ENCODE peak calls at places on chromosomes 5 and 9, in five cellular contexts. One of them, this sample, is unnamed.

GRCh38 chr5:172620506-172620905 is 20.6 kb upstream of the NEURL1B start:
- DNase-seq in HCT116: no peak
- DNase-seq in spleen: peak; percentile 30
- DNase-seq in H1: no peak
- DNase-seq in prostate gland: no peak
- DNase-seq in this sample: no peak

GRCh38 chr9:114069476-114070187 is 8.5 kb downstream of the AMBP start:
- DNase-seq in H1: no peak
- DNase-seq in spleen: peak; percentile 43
- DNase-seq in prostate gland: no peak
- DNase-seq in HCT116: no peak
- DNase-seq in this sample: no peak

GRCh38 chr5:55176176-55176818 is 3.3 kb upstream of the CDC20B start:
- DNase-seq in spleen: peak; percentile 74
- DNase-seq in prostate gland: no peak
- DNase-seq in H1: no peak
- DNase-seq in HCT116: no peak
- DNase-seq in this sample: no peak

GRCh38 chr5:77514457-77514856 is 22.3 kb upstream of the WDR41 start:
- DNase-seq in prostate gland: no peak
- DNase-seq in spleen: no peak
- DNase-seq in HCT116: no peak
- DNase-seq in H1: no peak
- DNase-seq in this sample: no peak

GRCh38 chr5:14142202-14142855 is 813 bp upstream of the TRIO start:
- DNase-seq in spleen: no peak
- DNase-seq in prostate gland: no peak
- DNase-seq in HCT116: no peak
- DNase-seq in H1: no peak
- DNase-seq in this sample: no peak

GRCh38 chr5:60891667-60892066 is 47.6 kb upstream of the ELOVL7 start:
- DNase-seq in HCT116: no peak
- DNase-seq in spleen: no peak
- DNase-seq in prostate gland: no peak
- DNase-seq in H1: peak; percentile 3
- DNase-seq in this sample: no peak

GRCh38 chr9:7368410-7369292 is 430.9 kb downstream of the DMAC1 start:
- DNase-seq in prostate gland: no peak
- DNase-seq in HCT116: no peak
- DNase-seq in H1: no peak
- DNase-seq in spleen: no peak
- DNase-seq in this sample: no peak

GRCh38 chr9:132505961-132506691 is 76.3 kb upstream of the BARHL1 start:
- DNase-seq in spleen: peak; percentile 50
- DNase-seq in prostate gland: no peak
- DNase-seq in H1: no peak
- DNase-seq in HCT116: no peak
- DNase-seq in this sample: no peak

GRCh38 chr5:71841107-71841506 is 122.0 kb downstream of the CARTPT start:
- DNase-seq in prostate gland: no peak
- DNase-seq in H1: no peak
- DNase-seq in spleen: no peak
- DNase-seq in HCT116: no peak
- DNase-seq in this sample: no peak

GRCh38 chr5:61329729-61330128 is 2.3 kb upstream of the ZSWIM6 start:
- DNase-seq in prostate gland: no peak
- DNase-seq in spleen: no peak
- DNase-seq in H1: no peak
- DNase-seq in HCT116: no peak
- DNase-seq in this sample: no peak

GRCh38 chr9:112443200-112443599 is 43.4 kb upstream of the KIAA1958 start:
- DNase-seq in spleen: no peak
- DNase-seq in H1: no peak
- DNase-seq in HCT116: no peak
- DNase-seq in prostate gland: no peak
- DNase-seq in this sample: no peak

GRCh38 chr9:111572945-111573604 is 26.4 kb downstream of the PTGR1 start:
- DNase-seq in HCT116: no peak
- DNase-seq in H1: no peak
- DNase-seq in prostate gland: no peak
- DNase-seq in spleen: no peak
- DNase-seq in this sample: no peak

GRCh38 chr5:113266913-113267227 is 167.9 kb downstream of the TSSK1B start:
- DNase-seq in prostate gland: peak; percentile 39
- DNase-seq in HCT116: no peak
- DNase-seq in spleen: no peak
- DNase-seq in H1: no peak
- DNase-seq in this sample: peak; percentile 59

GRCh38 chr5:98170994-98171393 is 602.5 kb upstream of the RGMB start:
- DNase-seq in spleen: no peak
- DNase-seq in H1: no peak
- DNase-seq in prostate gland: no peak
- DNase-seq in HCT116: no peak
- DNase-seq in this sample: no peak

GRCh38 chr9:71767421-71768321 is 642 bp downstream of the CEMIP2 start:
- DNase-seq in spleen: peak; percentile 88
- DNase-seq in HCT116: no peak
- DNase-seq in H1: no peak
- DNase-seq in prostate gland: no peak
- DNase-seq in this sample: peak; percentile 55

GRCh38 chr5:117973785-117974184 is 1014.6 kb downstream of the DTWD2 start:
- DNase-seq in H1: no peak
- DNase-seq in spleen: no peak
- DNase-seq in HCT116: no peak
- DNase-seq in prostate gland: no peak
- DNase-seq in this sample: no peak

GRCh38 chr5:93191426-93191825 is 389.6 kb downstream of the NR2F1-AS1 start:
- DNase-seq in prostate gland: no peak
- DNase-seq in HCT116: no peak
- DNase-seq in spleen: no peak
- DNase-seq in H1: no peak
- DNase-seq in this sample: no peak

GRCh38 chr5:13503017-13503416 is 441.5 kb downstream of the DNAH5 start:
- DNase-seq in HCT116: no peak
- DNase-seq in H1: no peak
- DNase-seq in prostate gland: no peak
- DNase-seq in spleen: no peak
- DNase-seq in this sample: no peak

GRCh38 chr5:77326986-77327734 is 116.7 kb downstream of the PDE8B start:
- DNase-seq in spleen: no peak
- DNase-seq in HCT116: no peak
- DNase-seq in prostate gland: no peak
- DNase-seq in H1: no peak
- DNase-seq in this sample: no peak

GRCh38 chr9:37466037-37466709 is 923 bp upstream of the ZBTB5 start:
- DNase-seq in prostate gland: peak; percentile 43
- DNase-seq in H1: peak; percentile 43
- DNase-seq in HCT116: peak; percentile 43
- DNase-seq in spleen: peak; percentile 92
- DNase-seq in this sample: peak; percentile 83

GRCh38 chr5:78594946-78595921 is 53.3 kb downstream of the LHFPL2 start:
- DNase-seq in prostate gland: peak; percentile 30
- DNase-seq in H1: no peak
- DNase-seq in HCT116: peak; percentile 87
- DNase-seq in spleen: no peak
- DNase-seq in this sample: peak; percentile 55

GRCh38 chr9:85182381-85182780 is 512.9 kb downstream of the NTRK2 start:
- DNase-seq in spleen: no peak
- DNase-seq in H1: no peak
- DNase-seq in HCT116: no peak
- DNase-seq in prostate gland: no peak
- DNase-seq in this sample: no peak

GRCh38 chr5:177320879-177321278 is 9.2 kb upstream of the MXD3 start:
- DNase-seq in HCT116: no peak
- DNase-seq in prostate gland: no peak
- DNase-seq in spleen: peak; percentile 70
- DNase-seq in H1: no peak
- DNase-seq in this sample: no peak

GRCh38 chr5:88116396-88116795 is 152.2 kb downstream of the TMEM161B start:
- DNase-seq in HCT116: no peak
- DNase-seq in prostate gland: no peak
- DNase-seq in H1: no peak
- DNase-seq in spleen: no peak
- DNase-seq in this sample: no peak

GRCh38 chr5:119071573-119071874 is 637 bp downstream of the DMXL1 start:
- DNase-seq in spleen: no peak
- DNase-seq in HCT116: no peak
- DNase-seq in prostate gland: no peak
- DNase-seq in H1: no peak
- DNase-seq in this sample: no peak

GRCh38 chr9:38048319-38048969 is 20.6 kb downstream of the SHB start:
- DNase-seq in HCT116: no peak
- DNase-seq in H1: no peak
- DNase-seq in prostate gland: no peak
- DNase-seq in spleen: no peak
- DNase-seq in this sample: no peak

GRCh38 chr9:14346826-14347407 is 33.0 kb upstream of the NFIB start:
- DNase-seq in prostate gland: no peak
- DNase-seq in HCT116: no peak
- DNase-seq in H1: no peak
- DNase-seq in spleen: no peak
- DNase-seq in this sample: no peak

GRCh38 chr5:87588316-87588715 is 175.6 kb upstream of the CCNH start:
- DNase-seq in HCT116: no peak
- DNase-seq in prostate gland: no peak
- DNase-seq in H1: no peak
- DNase-seq in spleen: no peak
- DNase-seq in this sample: no peak

GRCh38 chr9:94996638-94997037 is 270.1 kb downstream of the AOPEP start:
- DNase-seq in prostate gland: no peak
- DNase-seq in spleen: no peak
- DNase-seq in HCT116: no peak
- DNase-seq in H1: no peak
- DNase-seq in this sample: no peak

GRCh38 chr5:160479926-160480325 is 58.3 kb downstream of the PTTG1 start:
- DNase-seq in spleen: no peak
- DNase-seq in prostate gland: no peak
- DNase-seq in HCT116: no peak
- DNase-seq in H1: no peak
- DNase-seq in this sample: no peak

GRCh38 chr9:99253772-99254431 is 31.8 kb downstream of the SEC61B start:
- DNase-seq in HCT116: no peak
- DNase-seq in H1: no peak
- DNase-seq in prostate gland: no peak
- DNase-seq in spleen: peak; percentile 78
- DNase-seq in this sample: no peak

GRCh38 chr9:128728298-128728697 is 4.4 kb upstream of the ZDHHC12 start:
- DNase-seq in prostate gland: no peak
- DNase-seq in H1: no peak
- DNase-seq in HCT116: no peak
- DNase-seq in spleen: no peak
- DNase-seq in this sample: no peak

GRCh38 chr9:114384836-114385411 is 2.9 kb downstream of the AKNA start:
- DNase-seq in spleen: peak; percentile 62
- DNase-seq in prostate gland: no peak
- DNase-seq in H1: no peak
- DNase-seq in HCT116: peak; percentile 13
- DNase-seq in this sample: no peak

GRCh38 chr9:85212887-85213286 is 528.9 kb downstream of the AGTPBP1 start:
- DNase-seq in prostate gland: no peak
- DNase-seq in H1: no peak
- DNase-seq in HCT116: peak; percentile 80
- DNase-seq in spleen: no peak
- DNase-seq in this sample: no peak

GRCh38 chr9:127521919-127522304 is 70.6 kb downstream of the LRSAM1 start:
- DNase-seq in spleen: no peak
- DNase-seq in prostate gland: no peak
- DNase-seq in HCT116: no peak
- DNase-seq in H1: no peak
- DNase-seq in this sample: no peak

GRCh38 chr5:132962429-132962928 is 955 bp downstream of the AFF4 start:
- DNase-seq in HCT116: peak; percentile 32
- DNase-seq in spleen: no peak
- DNase-seq in H1: no peak
- DNase-seq in prostate gland: peak; percentile 47
- DNase-seq in this sample: no peak

GRCh38 chr9:106069241-106069640 is 374.9 kb downstream of the TMEM38B start:
- DNase-seq in prostate gland: no peak
- DNase-seq in H1: no peak
- DNase-seq in spleen: no peak
- DNase-seq in HCT116: no peak
- DNase-seq in this sample: no peak

GRCh38 chr9:122159026-122159924 is at the start of the genes MORN5 and NDUFA8:
- DNase-seq in HCT116: peak; percentile 94
- DNase-seq in spleen: peak; percentile 98
- DNase-seq in H1: peak; percentile 93
- DNase-seq in prostate gland: peak; percentile 91
- DNase-seq in this sample: peak; percentile 95
- TF ChIP-seq POLR2AphosphoS5 in HCT116: peak; percentile 95
- TF ChIP-seq POLR2AphosphoS5 in spleen: peak; percentile 95
- TF ChIP-seq POLR2AphosphoS5 in H1: peak; percentile 74
- TF ChIP-seq POLR2AphosphoS5 in prostate gland: peak; percentile 99
- TF ChIP-seq POLR2AphosphoS5 in this sample: no peak

GRCh38 chr9:87644659-87645058 is 81.3 kb upstream of the CTSL start:
- DNase-seq in H1: no peak
- DNase-seq in spleen: no peak
- DNase-seq in prostate gland: no peak
- DNase-seq in HCT116: no peak
- DNase-seq in this sample: no peak
- TF ChIP-seq CTCF in H1: no peak
- TF ChIP-seq CTCF in spleen: no peak
- TF ChIP-seq CTCF in prostate gland: no peak
- TF ChIP-seq CTCF in HCT116: no peak
- TF ChIP-seq CTCF in this sample: no peak

GRCh38 chr9:27413507-27414214 is 110.4 kb upstream of the IFNK start:
- DNase-seq in spleen: no peak
- DNase-seq in prostate gland: no peak
- DNase-seq in HCT116: no peak
- DNase-seq in H1: no peak
- DNase-seq in this sample: no peak
- H3K4me3 ChIP-seq in spleen: peak overlapping the region; percentile 46
- H3K4me3 ChIP-seq in prostate gland: no peak overlapping the region
- H3K4me3 ChIP-seq in HCT116: no peak overlapping the region
- H3K4me3 ChIP-seq in H1: no peak overlapping the region
- H3K4me3 ChIP-seq in this sample: peak overlapping the region; percentile 31

DNA sequence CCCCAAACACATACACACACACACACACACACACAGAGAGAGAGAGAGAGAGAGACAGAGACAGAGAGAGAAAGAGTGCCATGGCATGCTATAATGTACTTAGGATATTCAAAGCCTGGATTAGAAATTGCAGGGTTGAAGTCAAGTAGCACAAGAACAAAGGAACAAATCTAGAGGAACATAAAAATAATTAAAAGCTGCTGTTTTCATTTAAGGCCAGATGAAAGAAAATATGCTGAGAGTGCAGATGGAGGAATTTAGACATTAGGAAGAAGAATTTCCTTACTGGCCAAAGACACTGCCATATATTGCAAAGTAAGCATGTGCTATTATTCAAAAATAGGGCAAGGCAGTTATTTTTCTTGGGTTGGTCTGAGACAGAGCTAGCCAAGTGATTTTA is 31.7 kb downstream of the HSD17B3 start:
- DNase-seq in HCT116: no peak
- DNase-seq in H1: no peak
- DNase-seq in prostate gland: no peak
- DNase-seq in spleen: no peak
- DNase-seq in this sample: no peak
- TF ChIP-seq POLR2AphosphoS5 in HCT116: no peak
- TF ChIP-seq POLR2AphosphoS5 in H1: no peak
- TF ChIP-seq POLR2AphosphoS5 in prostate gland: no peak
- TF ChIP-seq POLR2AphosphoS5 in spleen: no peak
- TF ChIP-seq POLR2AphosphoS5 in this sample: no peak